ENCODE peak calls at places on chromosomes 7 and 10, in six cellular contexts. W is A549, N is IMR-90, F is astrocyte, O is cardiac muscle cell, D is RWPE1. M is an unnamed sample.

GRCh38 chr7:99267530-99268360 is 4.9 kb upstream of the MYH16 start:
- DNase-seq in F (peak; percentile 90), O (no peak), D (peak; percentile 94), W (peak; percentile 81), N (peak; percentile 94), M (no peak)

GRCh38 chr10:21823617-21824016 is 179.9 kb downstream of the DNAJC1 start:
- DNase-seq in N (no peak), F (no peak), D (no peak), W (no peak), O (no peak), M (no peak)

GRCh38 chr10:71712572-71713134 is 6.9 kb downstream of the C10orf105 start:
- DNase-seq in F (no peak), D (no peak), N (no peak), O (no peak), W (no peak), M (no peak)

GRCh38 chr7:30470163-30470770 is 8.3 kb downstream of the NOD1 start:
- DNase-seq in W (peak; percentile 19), F (peak; percentile 82), O (peak; percentile 68), D (no peak), N (peak; percentile 65), M (peak; percentile 36)

GRCh38 chr7:90709501-90710465 is 113.7 kb downstream of the CDK14 start:
- DNase-seq in O (no peak), W (no peak), F (peak; percentile 68), D (no peak), N (peak; percentile 78), M (no peak)

GRCh38 chr7:140400381-140400780 is 2.1 kb upstream of the SLC37A3 start:
- DNase-seq in N (no peak), W (no peak), F (no peak), O (no peak), D (no peak), M (no peak)

GRCh38 chr10:34235164-34235832 is 579.8 kb downstream of the PARD3 start:
- DNase-seq in D (peak; percentile 64), N (peak; percentile 83), O (no peak), W (no peak), F (peak; percentile 90), M (no peak)

GRCh38 chr7:22129166-22129565 is 183.5 kb upstream of the CDCA7L start:
- DNase-seq in W (no peak), N (no peak), F (no peak), O (no peak), D (no peak), M (no peak)

GRCh38 chr7:16939161-16939560 is 57.4 kb upstream of the AGR3 start:
- DNase-seq in F (no peak), W (no peak), D (no peak), O (no peak), N (no peak), M (no peak)

GRCh38 chr10:58807631-58808024 is 295.0 kb downstream of the BICC1 start:
- DNase-seq in O (no peak), N (peak; percentile 63), W (peak; percentile 46), F (peak; percentile 32), D (peak; percentile 45), M (no peak)

GRCh38 chr7:77205706-77206105 is 6.1 kb upstream of the FGL2 start:
- DNase-seq in F (no peak), D (no peak), O (no peak), N (peak; percentile 39), W (no peak), M (no peak)

GRCh38 chr7:77746164-77746823 is 50.0 kb downstream of the RSBN1L start:
- DNase-seq in W (no peak), F (no peak), O (no peak), D (no peak), N (no peak), M (no peak)

GRCh38 chr7:46478046-46478445 is 557.0 kb upstream of the IGFBP3 start:
- DNase-seq in N (peak; percentile 79), W (no peak), O (no peak), D (no peak), F (peak; percentile 77), M (no peak)

GRCh38 chr7:30474893-30475292 is 3.7 kb downstream of the NOD1 start:
- DNase-seq in O (no peak), D (no peak), N (peak; percentile 84), W (no peak), F (peak; percentile 96), M (no peak)

GRCh38 chr10:60388709-60389241 is 900 bp downstream of the ANK3 start:
- DNase-seq in N (no peak), D (no peak), W (no peak), F (no peak), O (peak; percentile 15), M (no peak)

GRCh38 chr7:158266817-158267736 is 320.5 kb downstream of the PTPRN2 start:
- DNase-seq in W (no peak), N (no peak), D (no peak), O (no peak), F (no peak), M (peak; percentile 8)

GRCh38 chr10:34746094-34746493 is 69.0 kb downstream of the PARD3 start:
- DNase-seq in D (no peak), F (no peak), N (no peak), W (no peak), O (no peak), M (no peak)

GRCh38 chr10:63430091-63430998 is 35.4 kb downstream of the JMJD1C start:
- DNase-seq in W (peak; percentile 60), D (peak; percentile 64), N (peak; percentile 74), F (peak; percentile 79), O (no peak), M (no peak)

GRCh38 chr7:106485031-106485551 is 175.9 kb downstream of the CCDC71L start:
- DNase-seq in D (peak; percentile 53), W (no peak), N (peak; percentile 91), O (no peak), F (peak; percentile 93), M (no peak)

GRCh38 chr7:114703677-114704076 is 218.2 kb upstream of the MDFIC start:
- DNase-seq in N (peak; percentile 42), F (peak; percentile 21), D (no peak), W (peak; percentile 21), O (no peak), M (no peak)

GRCh38 chr10:28906440-28906839 is 229.1 kb downstream of the BAMBI start:
- DNase-seq in N (peak; percentile 79), W (no peak), F (peak; percentile 33), O (no peak), D (no peak), M (no peak)

GRCh38 chr10:112278871-112279270 is 4.3 kb upstream of the TECTB start:
- DNase-seq in F (no peak), O (no peak), D (no peak), W (no peak), N (no peak), M (no peak)

GRCh38 chr7:142909921-142910521 is 23.5 kb downstream of the TRPV5 start:
- DNase-seq in O (no peak), F (peak; percentile 17), N (no peak), D (no peak), W (no peak), M (no peak)

GRCh38 chr7:80098795-80099194 is 35.8 kb upstream of the GNAI1 start:
- DNase-seq in O (no peak), F (no peak), N (no peak), W (no peak), D (no peak), M (no peak)
- TF ChIP-seq CTCF in O (no peak), F (peak; percentile 16), N (no peak), W (no peak), D (no peak), M (peak; percentile 51)

DNA sequence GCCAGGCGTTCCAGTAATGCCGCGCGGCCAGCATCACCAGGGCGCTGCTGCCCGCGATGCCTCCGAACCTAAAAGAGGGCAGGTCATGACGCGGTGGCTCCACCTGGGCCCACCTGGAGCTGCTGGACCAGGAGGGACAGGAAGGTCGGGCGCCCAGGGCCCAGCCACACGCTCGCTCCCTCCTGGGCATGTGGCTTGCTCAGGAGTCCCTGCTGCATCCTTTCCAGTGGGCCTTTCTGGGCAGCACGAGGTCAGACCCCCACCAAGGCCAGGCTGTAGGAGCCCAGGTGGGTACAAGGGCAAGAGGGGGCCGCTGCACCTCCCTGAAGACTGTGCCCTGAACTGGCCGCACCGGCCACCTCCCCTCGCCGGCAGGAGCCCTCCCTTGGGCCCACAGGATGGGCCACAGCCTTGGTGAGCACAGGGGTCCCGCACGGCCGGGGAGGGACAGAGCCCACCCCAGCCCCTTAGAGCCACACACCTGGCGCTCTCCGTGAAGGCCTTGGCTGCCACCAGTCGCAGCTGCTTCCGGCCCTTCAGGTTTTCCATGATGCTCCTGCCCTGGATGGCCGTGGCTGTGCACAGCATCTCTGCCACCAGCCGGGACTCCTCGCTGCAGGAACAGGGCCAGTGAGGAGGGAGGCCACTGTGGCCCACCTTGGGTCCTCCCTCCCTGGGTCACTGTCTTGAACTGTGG is 43.2 kb downstream of the CFAP46 start:
- DNase-seq in F (no peak), N (no peak), O (no peak), D (no peak), W (no peak), M (no peak)
- TF ChIP-seq CTCF in F (no peak), N (no peak), O (no peak), D (no peak), W (no peak), M (no peak)

GRCh38 chr7:38908759-38909335 is at the start of gene VPS41:
- DNase-seq in N (peak; percentile 69), W (peak; percentile 75), O (peak; percentile 77), D (peak; percentile 88), F (peak; percentile 56), M (peak; percentile 34)

GRCh38 chr7:38905026-38905759 is 3.8 kb downstream of the VPS41 start:
- DNase-seq in D (no peak), N (peak; percentile 49), O (no peak), W (no peak), F (no peak), M (no peak)

GRCh38 chr7:38907066-38907465 is 1.9 kb downstream of the VPS41 start:
- DNase-seq in O (no peak), W (no peak), F (no peak), N (no peak), D (no peak), M (no peak)

DNA sequence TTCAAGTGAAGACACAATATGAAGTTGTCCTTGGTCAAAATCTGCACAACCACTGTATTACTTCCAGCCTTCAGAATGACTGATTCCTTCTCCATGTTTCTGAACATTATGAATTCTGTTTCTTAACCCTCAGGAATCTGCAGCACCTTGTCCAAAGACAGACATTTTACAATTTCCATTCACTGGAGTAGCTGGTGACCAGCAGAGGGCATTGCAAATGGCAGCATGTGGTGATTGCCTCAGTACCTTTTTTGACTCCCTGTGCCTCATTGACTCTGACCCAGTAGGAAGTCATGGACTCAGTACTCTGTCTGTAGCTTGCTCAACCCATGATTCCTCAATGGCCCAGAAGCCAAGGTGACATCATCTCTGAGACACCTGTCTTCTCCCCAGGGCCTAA is 879 bp upstream of the VPS41 start:
- DNase-seq in D (no peak), W (no peak), N (no peak), F (no peak), O (no peak), M (no peak)
- TF ChIP-seq CTCF in D (no peak), W (no peak), N (no peak), F (no peak), O (no peak), M (no peak)

GRCh38 chr10:5600908-5601307 is 65.5 kb downstream of the ASB13 start:
- DNase-seq in D (no peak), O (no peak), N (no peak), F (no peak), W (no peak), M (no peak)
- TF ChIP-seq CTCF in D (no peak), O (no peak), N (no peak), F (no peak), W (no peak), M (no peak)

M was measured in mesothelial cell of epicardium.